ENCODE peak calls at places on chromosomes 11 and 22, in eight cellular contexts. Z is smooth muscle cell of the brain vasculature, N is ecto neural progenitor cell, I is fibroblast of gingiva, S is cerebellar nuclear complex, X is NCI-H524, Y is ACHN, K is heart right ventricle. C is an unnamed sample.

GRCh38 chr11:124801014-124801413 is 808 bp upstream of the MSANTD2 start:
- DNase-seq in X (no peak), N (no peak), Y (peak), Z (no peak), K (no peak), I (no peak), S (no peak), C (no peak)

GRCh38 chr11:130476922-130477491 is 28.6 kb downstream of the ADAMTS15 start:
- DNase-seq in S (no peak), Y (peak), X (no peak), N (peak), I (no peak), Z (no peak), K (no peak), C (no peak)

GRCh38 chr11:86460461-86461404 is 86.0 kb downstream of the CCDC81 start:
- DNase-seq in N (no peak), K (no peak), S (no peak), X (no peak), Z (no peak), Y (peak), I (no peak), C (no peak)

GRCh38 chr11:9719949-9720646 is 56.2 kb downstream of the SWAP70 start:
- DNase-seq in K (no peak), Z (no peak), N (no peak), Y (no peak), S (no peak), I (no peak), X (no peak), C (peak)

GRCh38 chr22:37176464-37177061 is 11.5 kb downstream of the C1QTNF6 start:
- DNase-seq in X (no peak), S (no peak), K (peak), Z (no peak), I (peak), Y (no peak), N (no peak), C (no peak)

GRCh38 chr11:82539669-82540068 is 194.0 kb downstream of the FAM181B start:
- DNase-seq in Y (no peak), Z (no peak), K (no peak), S (no peak), I (no peak), N (no peak), X (no peak), C (no peak)

GRCh38 chr11:58829736-58830135 is 14.8 kb downstream of the GLYATL2 start:
- DNase-seq in X (no peak), Y (no peak), N (no peak), K (no peak), Z (no peak), S (no peak), I (peak), C (no peak)

GRCh38 chr11:79198203-79198897 is 242.5 kb downstream of the TENM4 start:
- DNase-seq in K (peak), N (no peak), I (no peak), Y (no peak), X (no peak), S (no peak), Z (no peak), C (no peak)

GRCh38 chr22:20977019-20977418 is 5.1 kb upstream of the LZTR1 start:
- DNase-seq in N (no peak), Z (no peak), X (no peak), Y (no peak), K (no peak), S (no peak), I (no peak), C (no peak)

GRCh38 chr11:70522613-70523311 is 124.4 kb downstream of the CTTN start:
- DNase-seq in K (no peak), N (peak), X (peak), Z (no peak), I (no peak), Y (no peak), S (no peak), C (peak)

GRCh38 chr11:70142171-70142875 is 60.8 kb upstream of the FADD start:
- DNase-seq in N (no peak), S (no peak), Z (no peak), X (no peak), K (no peak), Y (no peak), I (no peak), C (no peak)

GRCh38 chr11:407651-408080 is 7.1 kb downstream of the SIGIRR start:
- DNase-seq in Y (no peak), S (no peak), K (no peak), N (no peak), X (no peak), Z (no peak), I (no peak), C (no peak)

GRCh38 chr11:3947084-3947483 is 91.6 kb downstream of the STIM1 start:
- DNase-seq in Z (no peak), S (no peak), I (peak), K (peak), Y (no peak), X (no peak), N (no peak), C (peak)

GRCh38 chr11:63683133-63683991 is 2.1 kb downstream of the RTN3 start:
- DNase-seq in Y (no peak), X (no peak), K (no peak), N (no peak), S (no peak), Z (no peak), I (peak), C (no peak)

C was measured in DMS153.